ENCODE peak calls at places on chromosomes 3 and 15, in six cellular contexts. One of them, this sample, is unnamed.

GRCh38 chr3:89042251-89042650 is 65.2 kb upstream of the EPHA3 start:
- DNase-seq in substantia nigra: no peak
- DNase-seq in CD8-positive, alpha-beta T cell: no peak
- DNase-seq in IMR-90: no peak
- DNase-seq in caudate nucleus: no peak
- DNase-seq in PC-3: no peak
- DNase-seq in this sample: no peak

GRCh38 chr3:49723301-49723630 is 485 bp downstream of the GMPPB start:
- DNase-seq in IMR-90: peak
- DNase-seq in substantia nigra: no peak
- DNase-seq in PC-3: peak
- DNase-seq in caudate nucleus: no peak
- DNase-seq in CD8-positive, alpha-beta T cell: peak
- DNase-seq in this sample: peak

GRCh38 chr15:91047545-91048199 is 25.3 kb upstream of the VPS33B start:
- DNase-seq in PC-3: peak
- DNase-seq in IMR-90: no peak
- DNase-seq in caudate nucleus: no peak
- DNase-seq in CD8-positive, alpha-beta T cell: no peak
- DNase-seq in substantia nigra: no peak
- DNase-seq in this sample: no peak

GRCh38 chr3:124078978-124079911 is 87.3 kb upstream of the ROPN1 start:
- DNase-seq in IMR-90: peak
- DNase-seq in PC-3: peak
- DNase-seq in substantia nigra: no peak
- DNase-seq in CD8-positive, alpha-beta T cell: no peak
- DNase-seq in caudate nucleus: no peak
- DNase-seq in this sample: no peak

GRCh38 chr15:89566621-89567294 is 8.5 kb upstream of the TICRR start:
- DNase-seq in IMR-90: no peak
- DNase-seq in caudate nucleus: no peak
- DNase-seq in CD8-positive, alpha-beta T cell: no peak
- DNase-seq in substantia nigra: no peak
- DNase-seq in PC-3: no peak
- DNase-seq in this sample: no peak

GRCh38 chr3:53074366-53074696 is 28.5 kb upstream of the SFMBT1 start:
- DNase-seq in caudate nucleus: no peak
- DNase-seq in IMR-90: no peak
- DNase-seq in CD8-positive, alpha-beta T cell: no peak
- DNase-seq in PC-3: no peak
- DNase-seq in substantia nigra: no peak
- DNase-seq in this sample: no peak

GRCh38 chr3:149271669-149272068 is 50.0 kb upstream of the CP start:
- DNase-seq in substantia nigra: no peak
- DNase-seq in caudate nucleus: no peak
- DNase-seq in PC-3: no peak
- DNase-seq in IMR-90: no peak
- DNase-seq in CD8-positive, alpha-beta T cell: no peak
- DNase-seq in this sample: no peak

GRCh38 chr3:124965413-124965812 is 30.9 kb upstream of the MUC13 start:
- DNase-seq in CD8-positive, alpha-beta T cell: no peak
- DNase-seq in caudate nucleus: no peak
- DNase-seq in PC-3: no peak
- DNase-seq in IMR-90: peak
- DNase-seq in substantia nigra: no peak
- DNase-seq in this sample: no peak

GRCh38 chr3:183987014-183987600 is 30.6 kb downstream of the ABCC5 start:
- DNase-seq in IMR-90: no peak
- DNase-seq in CD8-positive, alpha-beta T cell: no peak
- DNase-seq in caudate nucleus: no peak
- DNase-seq in PC-3: no peak
- DNase-seq in substantia nigra: no peak
- DNase-seq in this sample: no peak

GRCh38 chr3:134753999-134754742 is 40.9 kb upstream of the EPHB1 start:
- DNase-seq in substantia nigra: no peak
- DNase-seq in IMR-90: no peak
- DNase-seq in caudate nucleus: no peak
- DNase-seq in CD8-positive, alpha-beta T cell: no peak
- DNase-seq in PC-3: no peak
- DNase-seq in this sample: no peak

GRCh38 chr15:73171711-73172110 is 119.4 kb downstream of the NEO1 start:
- DNase-seq in PC-3: no peak
- DNase-seq in IMR-90: no peak
- DNase-seq in caudate nucleus: no peak
- DNase-seq in CD8-positive, alpha-beta T cell: no peak
- DNase-seq in substantia nigra: no peak
- DNase-seq in this sample: no peak

GRCh38 chr3:54665201-54665600 is 262.7 kb downstream of the LRTM1 start:
- DNase-seq in IMR-90: no peak
- DNase-seq in caudate nucleus: no peak
- DNase-seq in substantia nigra: no peak
- DNase-seq in PC-3: no peak
- DNase-seq in CD8-positive, alpha-beta T cell: no peak
- DNase-seq in this sample: no peak

GRCh38 chr3:32842987-32843386 is 25.2 kb downstream of the TRIM71 start:
- DNase-seq in PC-3: no peak
- DNase-seq in IMR-90: no peak
- DNase-seq in substantia nigra: no peak
- DNase-seq in CD8-positive, alpha-beta T cell: no peak
- DNase-seq in caudate nucleus: no peak
- DNase-seq in this sample: no peak

GRCh38 chr15:28103831-28104230 is 4.7 kb upstream of the OCA2 start:
- DNase-seq in CD8-positive, alpha-beta T cell: no peak
- DNase-seq in IMR-90: no peak
- DNase-seq in caudate nucleus: no peak
- DNase-seq in PC-3: no peak
- DNase-seq in substantia nigra: no peak
- DNase-seq in this sample: no peak

GRCh38 chr15:49876401-49877038 is 242.5 kb downstream of the ATP8B4 start:
- DNase-seq in CD8-positive, alpha-beta T cell: no peak
- DNase-seq in IMR-90: no peak
- DNase-seq in caudate nucleus: no peak
- DNase-seq in substantia nigra: peak
- DNase-seq in PC-3: peak
- DNase-seq in this sample: no peak

GRCh38 chr3:126538316-126538715 is 14.4 kb downstream of the CHST13 start:
- DNase-seq in CD8-positive, alpha-beta T cell: no peak
- DNase-seq in substantia nigra: no peak
- DNase-seq in caudate nucleus: no peak
- DNase-seq in PC-3: no peak
- DNase-seq in IMR-90: no peak
- DNase-seq in this sample: no peak

GRCh38 chr15:98909968-98910885 is 97.4 kb downstream of the PGPEP1L start:
- DNase-seq in caudate nucleus: no peak
- DNase-seq in substantia nigra: no peak
- DNase-seq in IMR-90: no peak
- DNase-seq in CD8-positive, alpha-beta T cell: no peak
- DNase-seq in PC-3: no peak
- DNase-seq in this sample: no peak

DNA sequence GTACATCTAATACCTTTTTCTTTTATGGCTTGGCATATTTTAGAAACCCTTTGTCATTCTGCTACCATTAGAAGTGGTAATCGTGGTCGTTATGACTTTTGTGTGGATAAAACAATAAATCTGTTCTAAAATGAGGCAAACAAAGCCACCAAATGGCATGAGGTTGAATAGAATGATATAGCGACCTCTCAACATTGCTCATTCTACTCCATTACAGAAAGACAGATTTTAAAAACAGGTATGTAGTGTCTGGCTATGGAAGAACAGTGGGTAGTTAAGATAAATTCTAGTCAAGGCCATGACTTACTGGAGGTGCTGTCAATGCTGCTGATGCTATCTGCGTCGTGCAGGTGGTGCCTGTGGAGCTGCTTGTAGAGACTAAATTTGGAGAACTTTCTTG is 123.2 kb downstream of the PLD1 start:
- DNase-seq in IMR-90: no peak
- DNase-seq in substantia nigra: no peak
- DNase-seq in caudate nucleus: no peak
- DNase-seq in PC-3: no peak
- DNase-seq in CD8-positive, alpha-beta T cell: no peak
- DNase-seq in this sample: no peak
- H3K27ac ChIP-seq in IMR-90: no peak
- H3K27ac ChIP-seq in substantia nigra: no peak
- H3K27ac ChIP-seq in caudate nucleus: no peak
- H3K27ac ChIP-seq in PC-3: no peak
- H3K27ac ChIP-seq in CD8-positive, alpha-beta T cell: no peak
- H3K27ac ChIP-seq in this sample: no peak

GRCh38 chr3:69762790-69763229 is 23.5 kb downstream of the MITF start:
- DNase-seq in CD8-positive, alpha-beta T cell: no peak
- DNase-seq in PC-3: no peak
- DNase-seq in IMR-90: no peak
- DNase-seq in caudate nucleus: no peak
- DNase-seq in substantia nigra: no peak
- DNase-seq in this sample: no peak

GRCh38 chr3:69763458-69763857 is 24.2 kb downstream of the MITF start:
- DNase-seq in PC-3: no peak
- DNase-seq in CD8-positive, alpha-beta T cell: no peak
- DNase-seq in IMR-90: no peak
- DNase-seq in caudate nucleus: no peak
- DNase-seq in substantia nigra: no peak
- DNase-seq in this sample: no peak

GRCh38 chr3:69764861-69765260 is 25.6 kb downstream of the MITF start:
- DNase-seq in IMR-90: no peak
- DNase-seq in CD8-positive, alpha-beta T cell: no peak
- DNase-seq in PC-3: no peak
- DNase-seq in caudate nucleus: no peak
- DNase-seq in substantia nigra: no peak
- DNase-seq in this sample: no peak

GRCh38 chr3:69761896-69762789 is 22.9 kb downstream of the MITF start:
- DNase-seq in caudate nucleus: no peak
- DNase-seq in PC-3: peak
- DNase-seq in substantia nigra: no peak
- DNase-seq in CD8-positive, alpha-beta T cell: no peak
- DNase-seq in IMR-90: peak
- DNase-seq in this sample: no peak

GRCh38 chr3:69763976-69764851 is 24.9 kb downstream of the MITF start:
- DNase-seq in PC-3: no peak
- DNase-seq in substantia nigra: no peak
- DNase-seq in caudate nucleus: no peak
- DNase-seq in IMR-90: no peak
- DNase-seq in CD8-positive, alpha-beta T cell: no peak
- DNase-seq in this sample: no peak
- H3K27ac ChIP-seq in PC-3: peak
- H3K27ac ChIP-seq in substantia nigra: no peak
- H3K27ac ChIP-seq in caudate nucleus: no peak
- H3K27ac ChIP-seq in IMR-90: no peak
- H3K27ac ChIP-seq in CD8-positive, alpha-beta T cell: no peak
- H3K27ac ChIP-seq in this sample: no peak

DNA sequence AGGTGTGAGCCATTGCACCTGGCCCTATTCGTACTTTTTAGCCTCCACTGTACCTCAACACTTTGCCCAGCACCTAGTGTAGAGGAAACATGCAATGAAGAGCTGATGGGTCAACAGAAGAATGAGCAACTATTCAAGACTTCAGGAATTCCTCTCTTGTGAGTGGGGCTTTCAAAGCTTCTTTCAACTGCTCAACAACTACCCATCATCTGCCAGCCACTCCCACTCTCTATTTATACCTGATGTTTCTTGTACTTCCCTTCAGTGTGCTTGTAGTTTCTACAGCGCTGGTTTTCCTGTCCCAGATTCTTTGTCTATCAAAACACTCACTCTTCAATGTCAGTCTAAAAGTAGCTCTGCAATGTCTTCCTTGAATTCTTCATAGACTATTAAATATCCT is 168.3 kb upstream of the LPP start:
- DNase-seq in substantia nigra: no peak
- DNase-seq in PC-3: no peak
- DNase-seq in caudate nucleus: no peak
- DNase-seq in IMR-90: peak
- DNase-seq in CD8-positive, alpha-beta T cell: no peak
- DNase-seq in this sample: no peak
- H3K27ac ChIP-seq in substantia nigra: no peak
- H3K27ac ChIP-seq in PC-3: peak
- H3K27ac ChIP-seq in caudate nucleus: no peak
- H3K27ac ChIP-seq in IMR-90: no peak
- H3K27ac ChIP-seq in CD8-positive, alpha-beta T cell: no peak
- H3K27ac ChIP-seq in this sample: no peak

GRCh38 chr3:132286035-132286434 is 31.2 kb upstream of the ACP3 start:
- DNase-seq in substantia nigra: no peak
- DNase-seq in CD8-positive, alpha-beta T cell: no peak
- DNase-seq in caudate nucleus: no peak
- DNase-seq in PC-3: no peak
- DNase-seq in IMR-90: no peak
- DNase-seq in this sample: no peak

GRCh38 chr3:132285620-132285945 is 31.6 kb upstream of the ACP3 start:
- DNase-seq in caudate nucleus: no peak
- DNase-seq in PC-3: no peak
- DNase-seq in IMR-90: no peak
- DNase-seq in CD8-positive, alpha-beta T cell: no peak
- DNase-seq in substantia nigra: no peak
- DNase-seq in this sample: no peak

GRCh38 chr3:132283440-132283839 is 33.8 kb upstream of the ACP3 start:
- DNase-seq in PC-3: no peak
- DNase-seq in IMR-90: no peak
- DNase-seq in caudate nucleus: no peak
- DNase-seq in substantia nigra: no peak
- DNase-seq in CD8-positive, alpha-beta T cell: no peak
- DNase-seq in this sample: no peak

GRCh38 chr3:132284006-132284405 is 33.2 kb upstream of the ACP3 start:
- DNase-seq in CD8-positive, alpha-beta T cell: no peak
- DNase-seq in IMR-90: no peak
- DNase-seq in PC-3: no peak
- DNase-seq in substantia nigra: no peak
- DNase-seq in caudate nucleus: no peak
- DNase-seq in this sample: no peak

DNA sequence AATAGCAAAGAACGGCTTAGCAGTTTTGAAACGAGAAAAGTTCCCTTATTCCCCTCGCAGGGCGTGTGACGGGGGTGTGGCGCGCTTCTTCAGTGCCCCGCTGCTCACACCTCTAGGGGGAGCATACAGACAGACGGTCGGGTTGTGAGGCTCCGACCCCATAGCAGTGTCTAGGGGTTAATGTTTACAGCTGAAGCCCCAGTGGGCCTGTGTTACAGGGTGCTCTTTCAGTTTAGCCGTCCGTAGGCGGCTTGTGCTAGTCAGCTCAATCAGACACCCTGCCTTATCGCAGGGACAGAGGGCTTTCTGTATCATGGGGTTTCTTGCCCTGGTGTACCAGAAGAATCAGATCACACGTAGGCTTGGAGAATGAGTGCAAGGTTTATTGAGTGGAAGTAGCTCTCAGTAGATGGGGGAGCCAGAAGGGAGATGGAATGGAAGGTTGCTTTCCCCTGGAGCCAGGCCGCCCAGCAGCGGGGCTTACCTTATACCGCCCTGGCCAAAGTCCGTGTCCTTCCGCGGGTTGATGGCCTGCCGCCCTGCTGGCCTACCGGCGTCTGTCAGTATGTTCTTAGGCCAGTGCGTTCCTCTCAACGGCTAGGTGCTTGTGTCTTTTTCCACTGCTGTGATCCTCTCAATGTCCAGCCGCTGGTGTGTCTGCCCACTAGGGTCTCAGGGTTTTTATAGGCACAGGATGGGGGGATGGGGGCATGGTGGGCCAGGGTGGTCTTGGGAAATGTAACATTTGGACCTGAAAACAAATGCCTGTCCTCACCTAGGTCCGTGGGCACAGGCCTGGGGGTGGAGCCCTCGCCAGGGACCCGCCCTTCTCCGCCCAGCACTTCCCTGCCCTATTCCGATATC is 32.2 kb upstream of the ACP3 start:
- DNase-seq in CD8-positive, alpha-beta T cell: no peak
- DNase-seq in IMR-90: no peak
- DNase-seq in caudate nucleus: no peak
- DNase-seq in PC-3: no peak
- DNase-seq in substantia nigra: no peak
- DNase-seq in this sample: no peak
- H3K27ac ChIP-seq in CD8-positive, alpha-beta T cell: no peak
- H3K27ac ChIP-seq in IMR-90: no peak
- H3K27ac ChIP-seq in caudate nucleus: no peak
- H3K27ac ChIP-seq in PC-3: no peak
- H3K27ac ChIP-seq in substantia nigra: no peak
- H3K27ac ChIP-seq in this sample: no peak

This sample was measured in CD4-positive, alpha-beta T cell.